ENCODE peak calls at places on chromosomes 3 and 15, in four cellular contexts. P is esophagus squamous epithelium, M is fibroblast of lung, D is fibroblast of mammary gland. J is an unnamed sample.

GRCh38 chr3:122679085-122679466 is 1.6 kb upstream of the PARP14 start:
- DNase-seq in M (peak), D (peak), P (peak), J (no peak)

GRCh38 chr3:23926246-23926645 is 9.3 kb downstream of the RPL15 start:
- DNase-seq in M (no peak), P (no peak), D (no peak), J (no peak)

GRCh38 chr15:41056810-41057209 is 59.3 kb downstream of the INO80 start:
- DNase-seq in P (no peak), M (no peak), D (no peak), J (no peak)

GRCh38 chr15:77096131-77096530 is 25.2 kb upstream of the TSPAN3 start:
- DNase-seq in M (no peak), D (no peak), P (no peak), J (no peak)

GRCh38 chr3:62159693-62160092 is 213.7 kb downstream of the FEZF2 start:
- DNase-seq in M (peak), D (peak), P (no peak), J (no peak)

GRCh38 chr15:79943820-79944219 is 27.2 kb downstream of the BCL2A1 start:
- DNase-seq in P (no peak), D (peak), M (peak), J (no peak)

GRCh38 chr3:171028025-171028778 is 1.7 kb upstream of the SLC2A2 start:
- DNase-seq in P (no peak), M (peak), D (peak), J (no peak)

GRCh38 chr3:173912126-173912525 is 514.6 kb downstream of the NLGN1 start:
- DNase-seq in P (no peak), D (no peak), M (peak), J (no peak)

GRCh38 chr3:21330293-21330692 is 420.7 kb downstream of the ZNF385D start:
- DNase-seq in M (peak), D (peak), P (no peak), J (no peak)

GRCh38 chr3:16305121-16305541 is 40.1 kb downstream of the OXNAD1 start:
- DNase-seq in P (no peak), D (no peak), M (no peak), J (no peak)

GRCh38 chr15:38531509-38531908 is 33.1 kb downstream of the RASGRP1 start:
- DNase-seq in D (peak), M (peak), P (no peak), J (no peak)

GRCh38 chr15:63156708-63157065 is 590 bp downstream of the RPS27L start:
- DNase-seq in M (peak), P (no peak), D (peak), J (no peak)

GRCh38 chr3:30078736-30079135 is 527.7 kb upstream of the TGFBR2 start:
- DNase-seq in P (no peak), D (no peak), M (no peak), J (no peak)